ENCODE peak calls at places on chromosomes 13 and 19, in five cellular contexts. D, C, B, X and Z are unnamed samples.

GRCh38 chr19:17688853-17689595 is 870 bp upstream of the UNC13A start:
- DNase-seq in D (no peak), C (peak), B (no peak), X (no peak), Z (peak)

GRCh38 chr19:33758541-33759013 is 38.1 kb upstream of the KCTD15 start:
- DNase-seq in D (no peak), C (no peak), B (no peak), X (no peak), Z (no peak)

GRCh38 chr13:104592127-104592526 is 1525.9 kb upstream of the SLC10A2 start:
- DNase-seq in D (no peak), C (no peak), B (no peak), X (peak), Z (no peak)

GRCh38 chr19:5489511-5489910 is 34.3 kb downstream of the ZNRF4 start:
- DNase-seq in D (no peak), C (no peak), B (no peak), X (no peak), Z (no peak)

GRCh38 chr19:6464070-6464873 is at the start of gene CRB3:
- DNase-seq in D (no peak), C (peak), B (peak), X (no peak), Z (peak)

GRCh38 chr13:101300531-101300930 is 115.8 kb downstream of the NALCN start:
- DNase-seq in D (no peak), C (no peak), B (no peak), X (no peak), Z (no peak)

GRCh38 chr13:30154931-30155330 is 152.4 kb downstream of the KATNAL1 start:
- DNase-seq in D (no peak), C (no peak), B (no peak), X (no peak), Z (no peak)

GRCh38 chr13:31105020-31105800 is 56.5 kb downstream of the HSPH1 start:
- DNase-seq in D (no peak), C (no peak), B (no peak), X (no peak), Z (no peak)

GRCh38 chr13:110916671-110917142 is 1.8 kb upstream of the ANKRD10 start:
- DNase-seq in D (no peak), C (no peak), B (peak), X (peak), Z (no peak)

DNA sequence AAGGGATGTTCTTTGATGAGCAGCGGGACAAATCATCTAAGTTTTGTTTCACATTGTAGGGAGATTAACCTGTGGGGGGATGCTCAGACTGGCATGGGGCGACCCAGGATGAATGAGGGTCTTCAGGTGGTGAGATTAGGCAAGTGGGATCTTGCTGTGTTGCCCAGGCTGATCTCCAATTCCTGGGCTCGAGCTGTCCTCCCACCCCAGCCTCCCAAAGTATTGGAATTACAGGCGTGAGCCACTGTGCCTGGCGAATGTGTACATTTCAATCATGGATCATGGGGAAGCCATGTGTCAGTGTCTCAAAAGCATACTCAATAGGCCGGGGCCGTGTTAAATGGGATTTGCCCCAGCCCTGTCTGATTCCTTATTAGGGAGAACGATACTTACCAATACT is 8.1 kb downstream of the SLC25A42 start:
- DNase-seq in D (no peak), C (no peak), B (no peak), X (no peak), Z (no peak)
- H2BK12ac ChIP-seq in D (no peak), C (no peak), B (no peak), X (no peak), Z (no peak)

GRCh38 chr19:27746691-27747380 is 1466.1 kb downstream of the UQCRFS1 start:
- DNase-seq in D (no peak), C (peak), B (no peak), X (no peak), Z (peak)

GRCh38 chr19:27744926-27745844 is 1467.8 kb downstream of the UQCRFS1 start:
- DNase-seq in D (no peak), C (no peak), B (no peak), X (no peak), Z (peak)

GRCh38 chr19:27748551-27749152 is 1464.3 kb downstream of the UQCRFS1 start:
- DNase-seq in D (no peak), C (no peak), B (no peak), X (peak), Z (no peak)

GRCh38 chr19:27742041-27742440 is 1470.9 kb downstream of the UQCRFS1 start:
- DNase-seq in D (no peak), C (no peak), B (no peak), X (no peak), Z (no peak)

GRCh38 chr19:27745978-27746542 is 1466.9 kb downstream of the UQCRFS1 start:
- DNase-seq in D (no peak), C (peak), B (no peak), X (no peak), Z (peak)
- H3K14ac ChIP-seq in D (no peak), C (no peak), B (no peak), X (no peak), Z (no peak)

DNA sequence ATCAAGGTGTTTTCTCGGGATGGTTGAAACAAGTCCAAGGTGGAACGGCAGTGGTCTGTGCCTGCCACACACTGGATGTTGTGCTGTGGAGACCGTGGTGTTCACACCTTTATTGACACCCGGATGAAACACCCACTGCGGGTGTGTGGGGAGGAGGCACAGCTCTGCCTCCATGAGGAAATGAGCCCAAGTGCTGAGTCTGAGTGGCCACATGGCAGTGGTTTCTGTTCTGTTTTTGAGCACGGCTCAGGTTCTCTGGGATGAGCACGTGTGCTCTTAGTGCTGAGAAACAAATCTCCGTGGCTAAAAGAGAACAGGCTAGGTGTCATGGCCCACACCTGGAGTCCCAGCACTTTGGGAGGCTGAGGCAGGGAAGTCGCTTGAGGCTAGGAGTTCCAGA is 29.5 kb downstream of the UPF1 start:
- DNase-seq in D (no peak), C (no peak), B (no peak), X (no peak), Z (no peak)
- H4K8ac ChIP-seq in D (no peak), C (no peak), B (no peak), X (no peak), Z (no peak)

GRCh38 chr13:96491103-96491502 is 401.2 kb downstream of the HS6ST3 start:
- DNase-seq in D (no peak), C (no peak), B (no peak), X (no peak), Z (no peak)
- H2BK12ac ChIP-seq in D (no peak), C (no peak), B (no peak), X (no peak), Z (no peak)

DNA sequence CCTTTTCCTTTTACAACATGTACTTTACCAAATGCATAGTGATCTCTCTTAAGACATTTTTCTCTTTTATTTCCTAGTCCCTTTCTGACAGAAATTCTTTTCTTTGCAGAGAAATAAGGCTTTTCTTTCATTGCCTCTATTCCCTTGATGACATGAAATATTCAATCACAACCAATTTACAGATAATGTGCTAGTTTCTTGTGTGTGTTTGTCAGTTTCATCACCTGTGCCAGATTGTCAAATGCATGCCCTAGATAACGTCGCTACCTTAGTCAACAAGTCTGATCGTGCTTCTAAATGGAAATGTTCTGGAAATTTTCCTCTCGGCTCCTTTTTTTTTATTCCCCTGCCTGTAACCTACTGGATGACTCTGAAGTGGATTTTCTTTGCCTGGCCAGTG is 478.1 kb downstream of the KLF5 start:
- DNase-seq in D (no peak), C (no peak), B (no peak), X (no peak), Z (no peak)
- H3K14ac ChIP-seq in D (no peak), C (no peak), B (no peak), X (no peak), Z (no peak)